ENCODE peak calls at places on chromosome 16, in eight cellular contexts. R, N, Q, T, L, W, M and H are unnamed samples.

GRCh38 chr16:48918520-48919258 is 308.7 kb upstream of the N4BP1 start:
- DNase-seq in T (no peak), N (peak), R (no peak), M (no peak), W (no peak), Q (no peak), L (no peak), H (no peak)

GRCh38 chr16:24668481-24669001 is 60.9 kb upstream of the TNRC6A start:
- DNase-seq in N (no peak), Q (no peak), M (peak), T (peak), L (peak), W (no peak), R (no peak), H (no peak)

GRCh38 chr16:86391486-86391885 is 118.8 kb upstream of the FOXF1 start:
- DNase-seq in Q (no peak), L (no peak), T (no peak), W (no peak), R (no peak), M (no peak), N (no peak), H (no peak)

GRCh38 chr16:73951541-73951940 is 345.1 kb upstream of the PSMD7 start:
- DNase-seq in T (no peak), W (no peak), L (no peak), N (no peak), M (peak), R (no peak), Q (no peak), H (no peak)

GRCh38 chr16:12661656-12662172 is 142.0 kb downstream of the CPPED1 start:
- DNase-seq in T (peak), Q (no peak), R (no peak), N (peak), W (no peak), M (peak), L (peak), H (peak)

GRCh38 chr16:51382940-51383339 is 231.9 kb upstream of the SALL1 start:
- DNase-seq in Q (no peak), W (no peak), R (no peak), L (no peak), M (no peak), N (no peak), T (no peak), H (no peak)

GRCh38 chr16:76441391-76441790 is 164.2 kb downstream of the CNTNAP4 start:
- DNase-seq in Q (no peak), N (no peak), M (no peak), W (no peak), T (no peak), L (no peak), R (no peak), H (no peak)

GRCh38 chr16:17331071-17331521 is 139.7 kb downstream of the XYLT1 start:
- DNase-seq in L (no peak), N (no peak), T (no peak), W (no peak), M (no peak), R (peak), Q (no peak), H (no peak)

GRCh38 chr16:80723091-80723490 is 81.3 kb downstream of the CDYL2 start:
- DNase-seq in M (no peak), N (no peak), W (no peak), T (no peak), R (no peak), Q (no peak), L (no peak), H (no peak)

GRCh38 chr16:80725566-80726162 is 78.7 kb downstream of the CDYL2 start:
- DNase-seq in R (no peak), T (no peak), L (no peak), M (no peak), W (no peak), N (no peak), Q (no peak), H (no peak)

GRCh38 chr16:80719573-80719972 is 84.8 kb downstream of the CDYL2 start:
- DNase-seq in N (no peak), Q (no peak), W (no peak), L (peak), R (no peak), T (peak), M (no peak), H (no peak)

GRCh38 chr16:80720759-80721470 is 83.5 kb downstream of the CDYL2 start:
- DNase-seq in Q (no peak), L (no peak), T (peak), N (no peak), W (no peak), R (no peak), M (no peak), H (no peak)

GRCh38 chr16:80723981-80724380 is 80.4 kb downstream of the CDYL2 start:
- DNase-seq in N (no peak), Q (no peak), R (no peak), M (no peak), W (no peak), T (no peak), L (no peak), H (no peak)
- TF ChIP-seq CTCF in N (no peak), Q (no peak), R (no peak), M (no peak), W (no peak), T (no peak), L (no peak), H (no peak)

DNA sequence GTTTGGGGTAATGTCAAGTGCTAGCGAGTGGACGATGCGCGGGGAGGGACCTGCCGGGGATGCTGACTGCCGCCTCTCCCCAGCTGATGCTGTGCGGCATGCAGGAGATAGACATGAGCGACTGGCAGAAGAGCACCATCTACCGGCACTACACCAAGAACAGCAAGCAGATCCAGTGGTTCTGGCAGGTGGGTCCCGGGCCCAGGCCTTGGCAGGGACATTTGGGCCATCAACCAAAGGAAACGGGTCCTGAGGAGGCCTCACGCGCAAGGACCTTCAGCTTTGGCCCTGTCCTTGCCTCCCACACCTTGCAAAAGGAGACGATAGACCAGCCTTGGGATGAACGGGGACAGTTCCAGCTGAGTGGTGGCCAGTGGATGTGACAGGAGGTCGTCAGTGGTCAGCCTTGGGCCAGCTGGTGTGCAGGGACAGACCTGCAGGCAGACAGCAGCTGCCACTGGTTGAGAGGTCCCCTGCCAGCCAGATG is 13.6 kb upstream of the CLEC18A start:
- DNase-seq in M (no peak), Q (peak), T (no peak), W (peak), R (no peak), N (peak), L (no peak), H (no peak)
- TF ChIP-seq CTCF in M (peak), Q (peak), T (no peak), W (no peak), R (no peak), N (peak), L (no peak), H (no peak)

DNA sequence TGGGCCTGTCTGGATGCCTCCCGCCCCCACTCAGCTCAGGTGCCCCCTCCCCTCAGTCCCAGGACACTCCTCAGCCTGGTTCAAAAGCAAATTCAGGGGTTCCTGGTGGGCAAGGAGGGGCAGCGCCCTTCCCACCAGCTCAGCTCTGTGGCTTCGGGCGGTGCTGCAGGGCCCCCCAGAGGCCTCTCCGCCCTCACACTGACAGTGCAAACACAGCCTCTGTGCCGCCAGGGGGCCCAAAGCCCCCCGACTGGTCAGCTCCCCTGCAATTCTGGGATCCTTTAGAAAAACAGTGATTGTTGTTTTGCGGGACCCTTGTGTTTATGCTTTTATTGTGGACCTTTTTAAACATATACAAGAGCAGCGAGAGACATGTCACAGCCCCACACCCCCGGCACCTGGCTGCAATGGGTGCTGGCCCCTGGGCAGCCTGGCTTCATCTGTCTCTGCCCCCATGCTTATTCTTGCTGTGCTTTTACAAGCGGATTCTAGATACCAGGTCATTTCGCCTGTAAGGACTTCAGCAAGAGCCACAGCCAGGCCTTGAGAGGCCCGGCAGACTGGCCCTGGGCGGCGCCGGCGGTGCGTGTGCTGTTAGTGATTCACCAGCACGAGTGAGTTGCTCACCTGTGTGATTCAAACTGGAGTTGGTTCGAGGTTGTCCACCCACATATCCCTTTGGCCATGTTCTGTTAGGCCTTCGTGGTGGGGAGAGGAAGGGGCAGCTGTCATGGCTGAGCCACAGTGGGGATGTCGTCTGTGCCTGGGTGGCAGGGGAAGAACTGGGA is 21.2 kb downstream of the ZNF469 start:
- DNase-seq in W (no peak), N (peak), Q (no peak), T (no peak), L (no peak), R (no peak), M (no peak), H (no peak)
- TF ChIP-seq CTCF in W (no peak), N (no peak), Q (no peak), T (no peak), L (no peak), R (no peak), M (no peak), H (no peak)

DNA sequence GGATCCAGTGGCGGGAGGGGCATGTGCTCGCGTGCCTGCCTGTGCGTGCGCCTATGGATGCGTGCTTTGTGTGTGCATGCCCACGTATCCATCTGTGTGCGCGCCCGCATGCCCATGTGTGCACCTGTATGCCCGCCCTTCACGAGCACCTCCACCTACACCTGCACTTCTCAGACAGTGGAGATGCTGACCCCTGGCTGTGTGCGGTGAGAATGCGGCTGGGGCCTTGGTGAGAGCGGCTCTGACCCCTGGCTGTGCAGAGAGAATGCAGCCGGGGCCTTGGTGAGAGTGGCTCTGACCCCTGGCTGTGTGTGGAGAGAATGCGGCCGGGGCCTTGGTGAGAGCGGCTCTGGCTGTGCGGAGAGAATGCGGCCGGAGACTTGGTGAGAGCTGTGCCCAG is 33.9 kb downstream of the AXIN1 start:
- DNase-seq in L (peak), T (no peak), N (no peak), M (no peak), Q (no peak), W (peak), R (no peak), H (peak)
- TF ChIP-seq CTCF in L (peak), T (no peak), N (peak), M (no peak), Q (no peak), W (peak), R (no peak), H (no peak)

GRCh38 chr16:70253291-70254094 is 1.8 kb upstream of the EXOSC6 start:
- DNase-seq in T (peak), Q (no peak), R (no peak), M (peak), W (peak), N (peak), L (peak), H (peak)
- TF ChIP-seq CTCF in T (peak), Q (no peak), R (no peak), M (peak), W (peak), N (peak), L (peak), H (peak)

GRCh38 chr16:54242199-54242598 is 44.4 kb downstream of the IRX3 start:
- DNase-seq in N (peak), W (peak), L (peak), R (peak), M (no peak), Q (no peak), T (peak), H (peak)

GRCh38 chr16:54248863-54249710 is 37.5 kb downstream of the IRX3 start:
- DNase-seq in Q (no peak), L (no peak), R (no peak), W (peak), M (no peak), N (no peak), T (no peak), H (no peak)

GRCh38 chr16:54246454-54246821 is 40.1 kb downstream of the IRX3 start:
- DNase-seq in Q (no peak), L (no peak), R (peak), W (no peak), T (no peak), M (no peak), N (no peak), H (no peak)

GRCh38 chr16:54244061-54244886 is 42.3 kb downstream of the IRX3 start:
- DNase-seq in L (no peak), M (no peak), T (no peak), R (peak), N (no peak), W (no peak), Q (no peak), H (no peak)

DNA sequence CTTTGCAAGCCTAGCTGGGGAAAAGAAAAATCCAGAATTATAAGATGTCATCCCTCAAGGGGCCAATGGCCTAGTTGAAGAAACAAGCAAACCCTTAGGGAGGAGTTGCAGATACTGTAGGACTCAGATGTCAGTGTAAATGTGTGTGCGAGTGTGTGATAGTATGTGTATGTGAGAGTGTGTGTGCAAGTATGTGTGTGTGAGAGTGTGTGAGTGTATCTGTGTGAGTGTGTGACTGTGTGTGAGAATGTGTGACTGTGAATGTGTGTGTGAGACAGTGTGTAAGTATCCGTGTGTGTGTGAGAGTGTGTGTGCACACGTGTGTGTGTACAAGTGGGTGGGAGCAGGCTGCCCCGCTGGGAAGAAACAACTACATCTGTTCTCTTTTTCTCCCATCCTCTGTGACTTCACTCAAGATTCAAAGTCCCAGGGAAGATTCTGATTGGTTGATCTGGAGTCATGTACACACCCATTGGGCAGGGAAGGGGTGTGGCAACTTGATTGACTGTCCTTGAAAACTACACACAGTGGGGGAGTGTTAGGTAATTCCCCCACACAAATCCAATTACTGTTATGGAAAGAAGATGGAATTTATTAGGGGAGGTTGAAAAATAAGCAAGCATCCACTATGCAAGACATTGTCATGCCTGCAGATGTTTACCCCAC is 40.7 kb downstream of the IRX3 start:
- DNase-seq in M (no peak), L (no peak), W (no peak), T (no peak), N (no peak), R (peak), Q (no peak), H (no peak)
- TF ChIP-seq CTCF in M (no peak), L (no peak), W (no peak), T (no peak), N (no peak), R (no peak), Q (no peak), H (no peak)

GRCh38 chr16:55236655-55237054 is 87.3 kb upstream of the IRX6 start:
- DNase-seq in M (no peak), L (no peak), T (no peak), Q (no peak), R (no peak), N (no peak), W (no peak), H (no peak)

GRCh38 chr16:55232822-55233221 is 91.2 kb upstream of the IRX6 start:
- DNase-seq in M (no peak), Q (no peak), L (no peak), T (no peak), N (no peak), R (no peak), W (no peak), H (no peak)

DNA sequence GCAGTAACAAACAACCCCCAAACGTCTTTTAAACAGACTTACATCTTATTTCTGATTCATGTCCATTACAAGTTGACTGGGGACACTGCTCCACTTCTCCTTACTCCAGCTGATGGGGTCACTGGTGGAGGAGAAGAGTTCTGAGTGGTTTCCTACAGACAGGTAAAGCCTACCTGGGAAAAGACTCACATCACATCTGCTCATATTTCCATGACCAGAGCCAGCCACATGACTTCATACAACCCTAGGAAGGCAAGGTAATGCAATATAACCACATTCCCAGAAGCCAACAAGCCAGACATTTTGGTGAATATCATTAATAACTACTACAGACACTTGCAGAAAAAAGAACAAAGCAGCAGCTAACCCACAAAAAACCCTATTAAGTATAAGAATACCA is 90.5 kb upstream of the IRX6 start:
- DNase-seq in N (no peak), W (no peak), M (no peak), T (no peak), L (no peak), Q (no peak), R (no peak), H (no peak)
- TF ChIP-seq CTCF in N (no peak), W (no peak), M (no peak), T (no peak), L (no peak), Q (no peak), R (no peak), H (no peak)

GRCh38 chr16:72203401-72203800 is 31.4 kb upstream of the PMFBP1 start:
- DNase-seq in W (no peak), M (peak), R (no peak), Q (no peak), N (peak), L (peak), T (peak), H (no peak)
- TF ChIP-seq CTCF in W (no peak), M (no peak), R (no peak), Q (no peak), N (no peak), L (no peak), T (no peak), H (no peak)

GRCh38 chr16:10981697-10982216 is 37.4 kb downstream of the CLEC16A start:
- DNase-seq in L (peak), Q (no peak), R (no peak), N (peak), W (peak), M (no peak), T (peak), H (peak)
- TF ChIP-seq CTCF in L (peak), Q (no peak), R (no peak), N (peak), W (no peak), M (peak), T (peak), H (no peak)

GRCh38 chr16:1542533-1542932 is 9.1 kb downstream of the TMEM204 start:
- DNase-seq in L (no peak), T (no peak), R (no peak), W (no peak), M (no peak), N (no peak), Q (no peak), H (no peak)
- TF ChIP-seq CTCF in L (no peak), T (no peak), R (no peak), W (no peak), M (no peak), N (no peak), Q (no peak), H (no peak)